ENCODE peak calls at places on chromosomes 11 and 22, in eight cellular contexts. R, K, T, E, B, W, F and L are unnamed samples.

GRCh38 chr11:75524576-75525432 is 937 bp downstream of the GDPD5 start:
- DNase-seq in R (no peak), K (no peak), T (no peak), E (peak; percentile 67), B (no peak), W (peak; percentile 33), F (peak; percentile 28), L (no peak)

GRCh38 chr11:34158661-34159060 is 53.2 kb downstream of the NAT10 start:
- DNase-seq in R (no peak), K (no peak), T (no peak), E (peak; percentile 24), B (no peak), W (no peak), F (no peak), L (no peak)

GRCh38 chr11:69718147-69718546 is 14.3 kb upstream of the FGF19 start:
- DNase-seq in R (peak; percentile 36), K (no peak), T (no peak), E (no peak), B (no peak), W (no peak), F (no peak), L (no peak)

GRCh38 chr11:122984186-122985011 is 2.8 kb upstream of the BSX start:
- DNase-seq in R (no peak), K (no peak), T (no peak), E (no peak), B (no peak), W (no peak), F (peak; percentile 15), L (no peak)

GRCh38 chr11:47376183-47376542 is 2.2 kb downstream of the SPI1 start:
- DNase-seq in R (no peak), K (no peak), T (no peak), E (no peak), B (no peak), W (no peak), F (no peak), L (no peak)

GRCh38 chr11:76703707-76704106 is 33.2 kb upstream of the LRRC32 start:
- DNase-seq in R (no peak), K (no peak), T (no peak), E (no peak), B (no peak), W (no peak), F (no peak), L (no peak)

GRCh38 chr11:116188350-116188749 is 584.4 kb downstream of the BUD13 start:
- DNase-seq in R (no peak), K (no peak), T (no peak), E (no peak), B (no peak), W (no peak), F (no peak), L (no peak)

GRCh38 chr22:30881361-30882180 is 87.0 kb downstream of the MORC2 start:
- DNase-seq in R (peak; percentile 48), K (no peak), T (no peak), E (peak; percentile 78), B (no peak), W (no peak), F (peak; percentile 16), L (no peak)

GRCh38 chr11:3700910-3701309 is 29.7 kb upstream of the CHRNA10 start:
- DNase-seq in R (no peak), K (no peak), T (no peak), E (no peak), B (no peak), W (no peak), F (no peak), L (no peak)